ENCODE peak calls at places on chromosomes 1 and 21, in seven cellular contexts. One of them, this sample, is unnamed.

GRCh38 chr1:44531785-44532566 is 126.9 kb downstream of the RNF220 start:
- DNase-seq in OCI-LY7: no peak
- DNase-seq in fibroblast of mammary gland: peak; percentile 61
- DNase-seq in cardiac muscle cell: peak; percentile 37
- DNase-seq in tibial artery: no peak
- DNase-seq in upper lobe of right lung: no peak
- DNase-seq in Peyer's patch: peak; percentile 50
- DNase-seq in this sample: peak; percentile 69

GRCh38 chr1:208834346-208835081 is 590.3 kb upstream of the PLXNA2 start:
- DNase-seq in OCI-LY7: no peak
- DNase-seq in fibroblast of mammary gland: no peak
- DNase-seq in cardiac muscle cell: peak; percentile 31
- DNase-seq in tibial artery: no peak
- DNase-seq in upper lobe of right lung: no peak
- DNase-seq in Peyer's patch: no peak
- DNase-seq in this sample: no peak

GRCh38 chr1:231869364-231869763 is 242.8 kb downstream of the DISC1 start:
- DNase-seq in OCI-LY7: peak; percentile 4
- DNase-seq in fibroblast of mammary gland: no peak
- DNase-seq in cardiac muscle cell: no peak
- DNase-seq in tibial artery: peak; percentile 29
- DNase-seq in upper lobe of right lung: no peak
- DNase-seq in Peyer's patch: no peak
- DNase-seq in this sample: no peak

GRCh38 chr1:7322912-7323311 is 448.2 kb upstream of the VAMP3 start:
- DNase-seq in OCI-LY7: no peak
- DNase-seq in fibroblast of mammary gland: no peak
- DNase-seq in cardiac muscle cell: no peak
- DNase-seq in tibial artery: no peak
- DNase-seq in upper lobe of right lung: no peak
- DNase-seq in Peyer's patch: no peak
- DNase-seq in this sample: no peak

GRCh38 chr1:172845371-172845770 is 186.5 kb downstream of the FASLG start:
- DNase-seq in OCI-LY7: no peak
- DNase-seq in fibroblast of mammary gland: peak; percentile 55
- DNase-seq in cardiac muscle cell: no peak
- DNase-seq in tibial artery: no peak
- DNase-seq in upper lobe of right lung: no peak
- DNase-seq in Peyer's patch: no peak
- DNase-seq in this sample: peak; percentile 24

GRCh38 chr21:35048706-35049617 is at the start of gene RUNX1:
- DNase-seq in OCI-LY7: peak; percentile 90
- DNase-seq in fibroblast of mammary gland: peak; percentile 70
- DNase-seq in cardiac muscle cell: no peak
- DNase-seq in tibial artery: peak; percentile 41
- DNase-seq in upper lobe of right lung: peak; percentile 68
- DNase-seq in Peyer's patch: peak; percentile 85
- DNase-seq in this sample: peak; percentile 95

GRCh38 chr1:37177230-37177864 is 143.0 kb upstream of the GRIK3 start:
- DNase-seq in OCI-LY7: peak; percentile 50
- DNase-seq in fibroblast of mammary gland: peak; percentile 11
- DNase-seq in cardiac muscle cell: peak; percentile 28
- DNase-seq in tibial artery: no peak
- DNase-seq in upper lobe of right lung: no peak
- DNase-seq in Peyer's patch: peak; percentile 52
- DNase-seq in this sample: peak; percentile 54

GRCh38 chr1:34612091-34612631 is 142.7 kb upstream of the GJB5 start:
- DNase-seq in OCI-LY7: no peak
- DNase-seq in fibroblast of mammary gland: no peak
- DNase-seq in cardiac muscle cell: no peak
- DNase-seq in tibial artery: no peak
- DNase-seq in upper lobe of right lung: no peak
- DNase-seq in Peyer's patch: no peak
- DNase-seq in this sample: no peak

GRCh38 chr1:243964915-243965314 is 86.2 kb upstream of the ZBTB18 start:
- DNase-seq in OCI-LY7: no peak
- DNase-seq in fibroblast of mammary gland: peak; percentile 28
- DNase-seq in cardiac muscle cell: no peak
- DNase-seq in tibial artery: no peak
- DNase-seq in upper lobe of right lung: no peak
- DNase-seq in Peyer's patch: no peak
- DNase-seq in this sample: no peak

GRCh38 chr1:93609536-93609935 is 72.1 kb downstream of the BCAR3 start:
- DNase-seq in OCI-LY7: no peak
- DNase-seq in fibroblast of mammary gland: no peak
- DNase-seq in cardiac muscle cell: no peak
- DNase-seq in tibial artery: no peak
- DNase-seq in upper lobe of right lung: no peak
- DNase-seq in Peyer's patch: no peak
- DNase-seq in this sample: no peak

GRCh38 chr21:39208624-39209333 is 25.5 kb upstream of the PSMG1 start:
- DNase-seq in OCI-LY7: no peak
- DNase-seq in fibroblast of mammary gland: no peak
- DNase-seq in cardiac muscle cell: no peak
- DNase-seq in tibial artery: no peak
- DNase-seq in upper lobe of right lung: no peak
- DNase-seq in Peyer's patch: no peak
- DNase-seq in this sample: no peak

GRCh38 chr1:33147997-33148314 is 33.9 kb downstream of the TRIM62 start:
- DNase-seq in OCI-LY7: no peak
- DNase-seq in fibroblast of mammary gland: peak; percentile 63
- DNase-seq in cardiac muscle cell: no peak
- DNase-seq in tibial artery: no peak
- DNase-seq in upper lobe of right lung: no peak
- DNase-seq in Peyer's patch: no peak
- DNase-seq in this sample: peak; percentile 13

GRCh38 chr1:111205724-111206070 is 5.3 kb upstream of the DENND2D start:
- DNase-seq in OCI-LY7: no peak
- DNase-seq in fibroblast of mammary gland: peak; percentile 7
- DNase-seq in cardiac muscle cell: no peak
- DNase-seq in tibial artery: no peak
- DNase-seq in upper lobe of right lung: no peak
- DNase-seq in Peyer's patch: no peak
- DNase-seq in this sample: peak; percentile 10

GRCh38 chr1:6249732-6250689 is 6.0 kb downstream of the HES3 start:
- DNase-seq in OCI-LY7: no peak
- DNase-seq in fibroblast of mammary gland: no peak
- DNase-seq in cardiac muscle cell: no peak
- DNase-seq in tibial artery: no peak
- DNase-seq in upper lobe of right lung: no peak
- DNase-seq in Peyer's patch: no peak
- DNase-seq in this sample: no peak

GRCh38 chr1:35120458-35121133 is 41.4 kb downstream of the ZMYM1 start:
- DNase-seq in OCI-LY7: no peak
- DNase-seq in fibroblast of mammary gland: peak; percentile 9
- DNase-seq in cardiac muscle cell: no peak
- DNase-seq in tibial artery: no peak
- DNase-seq in upper lobe of right lung: no peak
- DNase-seq in Peyer's patch: peak; percentile 46
- DNase-seq in this sample: peak; percentile 71

GRCh38 chr1:93979718-93980319 is 70.6 kb upstream of the GCLM start:
- DNase-seq in OCI-LY7: no peak
- DNase-seq in fibroblast of mammary gland: peak; percentile 82
- DNase-seq in cardiac muscle cell: no peak
- DNase-seq in tibial artery: peak; percentile 37
- DNase-seq in upper lobe of right lung: no peak
- DNase-seq in Peyer's patch: peak; percentile 62
- DNase-seq in this sample: no peak

GRCh38 chr1:240306673-240307072 is 215.0 kb downstream of the FMN2 start:
- DNase-seq in OCI-LY7: no peak
- DNase-seq in fibroblast of mammary gland: peak; percentile 35
- DNase-seq in cardiac muscle cell: no peak
- DNase-seq in tibial artery: no peak
- DNase-seq in upper lobe of right lung: no peak
- DNase-seq in Peyer's patch: no peak
- DNase-seq in this sample: no peak

GRCh38 chr1:81808760-81809159 is 8.0 kb downstream of the ADGRL2 start:
- DNase-seq in OCI-LY7: no peak
- DNase-seq in fibroblast of mammary gland: no peak
- DNase-seq in cardiac muscle cell: peak; percentile 37
- DNase-seq in tibial artery: no peak
- DNase-seq in upper lobe of right lung: no peak
- DNase-seq in Peyer's patch: no peak
- DNase-seq in this sample: no peak

GRCh38 chr1:81812712-81813111 is 12.0 kb downstream of the ADGRL2 start:
- DNase-seq in OCI-LY7: no peak
- DNase-seq in fibroblast of mammary gland: peak; percentile 31
- DNase-seq in cardiac muscle cell: peak; percentile 13
- DNase-seq in tibial artery: no peak
- DNase-seq in upper lobe of right lung: no peak
- DNase-seq in Peyer's patch: no peak
- DNase-seq in this sample: no peak

GRCh38 chr1:81813691-81814090 is 13.0 kb downstream of the ADGRL2 start:
- DNase-seq in OCI-LY7: no peak
- DNase-seq in fibroblast of mammary gland: no peak
- DNase-seq in cardiac muscle cell: peak; percentile 12
- DNase-seq in tibial artery: no peak
- DNase-seq in upper lobe of right lung: no peak
- DNase-seq in Peyer's patch: no peak
- DNase-seq in this sample: no peak

GRCh38 chr1:81809808-81810207 is 9.1 kb downstream of the ADGRL2 start:
- DNase-seq in OCI-LY7: no peak
- DNase-seq in fibroblast of mammary gland: no peak
- DNase-seq in cardiac muscle cell: no peak
- DNase-seq in tibial artery: no peak
- DNase-seq in upper lobe of right lung: no peak
- DNase-seq in Peyer's patch: no peak
- DNase-seq in this sample: no peak

GRCh38 chr1:81811757-81812371 is 11.1 kb downstream of the ADGRL2 start:
- DNase-seq in OCI-LY7: no peak
- DNase-seq in fibroblast of mammary gland: no peak
- DNase-seq in cardiac muscle cell: no peak
- DNase-seq in tibial artery: no peak
- DNase-seq in upper lobe of right lung: no peak
- DNase-seq in Peyer's patch: no peak
- DNase-seq in this sample: no peak
- TF ChIP-seq CTCF in OCI-LY7: peak; percentile 56
- TF ChIP-seq CTCF in fibroblast of mammary gland: peak; percentile 31
- TF ChIP-seq CTCF in cardiac muscle cell: peak; percentile 31
- TF ChIP-seq CTCF in tibial artery: no peak
- TF ChIP-seq CTCF in upper lobe of right lung: peak; percentile 37
- TF ChIP-seq CTCF in Peyer's patch: no peak
- TF ChIP-seq CTCF in this sample: no peak

DNA sequence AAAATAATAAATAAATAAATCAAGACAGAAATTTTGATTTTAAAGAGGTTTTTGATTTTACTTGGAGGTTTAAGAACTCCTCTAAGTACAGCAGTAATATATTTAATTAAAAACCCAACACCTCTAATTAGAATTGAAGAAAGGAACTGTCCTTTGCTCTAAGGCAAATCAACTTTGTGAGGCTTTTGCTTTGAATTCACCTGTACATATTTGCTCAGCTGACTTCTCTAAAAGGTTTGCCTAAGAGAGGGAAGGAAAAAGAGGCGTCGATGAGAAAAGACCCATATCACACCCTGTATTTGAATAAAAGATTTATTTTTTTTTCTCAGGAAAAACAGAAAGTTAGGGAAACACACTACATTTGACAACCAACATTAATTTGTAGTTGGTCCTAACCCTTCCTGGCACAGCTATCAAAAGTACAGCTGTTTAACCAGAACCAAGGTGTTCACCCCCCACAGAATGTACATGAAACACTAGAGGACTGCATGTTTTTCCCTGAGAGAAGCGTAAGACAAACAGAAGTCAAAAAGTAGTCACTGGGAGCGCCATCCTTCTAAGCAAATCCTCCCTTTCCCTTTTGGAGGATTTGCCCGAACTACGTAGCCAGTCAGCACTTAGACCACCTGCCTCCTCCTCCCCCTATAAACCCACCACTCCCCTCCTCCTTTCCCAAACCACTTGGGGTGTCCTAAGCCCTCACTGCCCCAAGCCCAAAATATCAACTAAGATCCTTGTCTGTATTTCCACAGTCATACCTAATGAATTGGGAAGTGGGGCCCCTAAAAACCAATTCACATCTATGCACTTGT is 4.9 kb downstream of the MCL1 start:
- DNase-seq in OCI-LY7: no peak
- DNase-seq in fibroblast of mammary gland: peak; percentile 31
- DNase-seq in cardiac muscle cell: no peak
- DNase-seq in tibial artery: no peak
- DNase-seq in upper lobe of right lung: no peak
- DNase-seq in Peyer's patch: peak; percentile 35
- DNase-seq in this sample: peak; percentile 17
- H3K4me3 ChIP-seq in OCI-LY7: peak overlapping the region; percentile 99
- H3K4me3 ChIP-seq in fibroblast of mammary gland: peak overlapping the region; percentile 86
- H3K4me3 ChIP-seq in cardiac muscle cell: no peak overlapping the region
- H3K4me3 ChIP-seq in tibial artery: peak overlapping the region; percentile 97
- H3K4me3 ChIP-seq in upper lobe of right lung: peak overlapping the region; percentile 88
- H3K4me3 ChIP-seq in Peyer's patch: peak overlapping the region; percentile 89
- H3K4me3 ChIP-seq in this sample: peak overlapping the region; percentile 95

GRCh38 chr1:159935305-159935704 is 10.0 kb upstream of the TAGLN2 start:
- DNase-seq in OCI-LY7: no peak
- DNase-seq in fibroblast of mammary gland: no peak
- DNase-seq in cardiac muscle cell: no peak
- DNase-seq in tibial artery: no peak
- DNase-seq in upper lobe of right lung: no peak
- DNase-seq in Peyer's patch: no peak
- DNase-seq in this sample: no peak

GRCh38 chr1:159931101-159931816 is 6.0 kb upstream of the TAGLN2 start:
- DNase-seq in OCI-LY7: no peak
- DNase-seq in fibroblast of mammary gland: no peak
- DNase-seq in cardiac muscle cell: no peak
- DNase-seq in tibial artery: no peak
- DNase-seq in upper lobe of right lung: peak; percentile 48
- DNase-seq in Peyer's patch: no peak
- DNase-seq in this sample: no peak

GRCh38 chr1:159932296-159933285 is 7.3 kb upstream of the TAGLN2 start:
- DNase-seq in OCI-LY7: no peak
- DNase-seq in fibroblast of mammary gland: no peak
- DNase-seq in cardiac muscle cell: no peak
- DNase-seq in tibial artery: no peak
- DNase-seq in upper lobe of right lung: no peak
- DNase-seq in Peyer's patch: no peak
- DNase-seq in this sample: no peak

GRCh38 chr1:159934136-159935039 is 9.1 kb upstream of the TAGLN2 start:
- DNase-seq in OCI-LY7: no peak
- DNase-seq in fibroblast of mammary gland: no peak
- DNase-seq in cardiac muscle cell: no peak
- DNase-seq in tibial artery: no peak
- DNase-seq in upper lobe of right lung: peak; percentile 48
- DNase-seq in Peyer's patch: no peak
- DNase-seq in this sample: no peak

DNA sequence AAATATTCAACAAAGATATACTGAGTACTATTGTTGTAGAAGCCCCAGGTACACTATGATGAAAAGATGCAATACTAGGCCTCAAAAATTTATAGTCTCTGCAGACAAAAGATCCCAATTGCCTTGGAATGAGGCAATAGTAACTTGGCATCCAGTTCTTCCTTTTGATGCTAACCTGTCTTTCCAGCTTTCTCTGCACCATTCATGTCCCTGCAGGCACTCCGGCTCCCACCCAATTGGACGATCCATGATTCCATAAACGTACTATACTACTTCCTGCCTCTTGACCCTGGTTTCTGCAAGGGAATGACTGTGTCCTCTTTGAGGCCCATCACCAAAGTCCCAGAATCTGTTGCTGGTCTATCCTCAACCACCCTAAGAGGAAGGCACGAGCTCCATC is 8.0 kb upstream of the TAGLN2 start:
- DNase-seq in OCI-LY7: no peak
- DNase-seq in fibroblast of mammary gland: no peak
- DNase-seq in cardiac muscle cell: no peak
- DNase-seq in tibial artery: no peak
- DNase-seq in upper lobe of right lung: no peak
- DNase-seq in Peyer's patch: no peak
- DNase-seq in this sample: no peak
- TF ChIP-seq CTCF in OCI-LY7: no peak
- TF ChIP-seq CTCF in fibroblast of mammary gland: no peak
- TF ChIP-seq CTCF in cardiac muscle cell: no peak
- TF ChIP-seq CTCF in tibial artery: no peak
- TF ChIP-seq CTCF in upper lobe of right lung: no peak
- TF ChIP-seq CTCF in Peyer's patch: no peak
- TF ChIP-seq CTCF in this sample: no peak

GRCh38 chr1:216183007-216183406 is 240.2 kb downstream of the USH2A start:
- DNase-seq in OCI-LY7: no peak
- DNase-seq in fibroblast of mammary gland: no peak
- DNase-seq in cardiac muscle cell: no peak
- DNase-seq in tibial artery: no peak
- DNase-seq in upper lobe of right lung: no peak
- DNase-seq in Peyer's patch: no peak
- DNase-seq in this sample: no peak
- H3K4me3 ChIP-seq in OCI-LY7: no peak overlapping the region
- H3K4me3 ChIP-seq in fibroblast of mammary gland: no peak overlapping the region
- H3K4me3 ChIP-seq in cardiac muscle cell: no peak overlapping the region
- H3K4me3 ChIP-seq in tibial artery: no peak overlapping the region
- H3K4me3 ChIP-seq in upper lobe of right lung: no peak overlapping the region
- H3K4me3 ChIP-seq in Peyer's patch: no peak overlapping the region
- H3K4me3 ChIP-seq in this sample: no peak overlapping the region

This sample was measured in GM12865.